ENCODE peak calls at places on chromosomes 11 and 22, in six cellular contexts. One of them, this sample, is unnamed.

GRCh38 chr22:30872282-30873041 is 96.1 kb downstream of the MORC2 start:
- DNase-seq in substantia nigra: peak
- DNase-seq in spleen: peak
- DNase-seq in Peyer's patch: no peak
- DNase-seq in CD8-positive, alpha-beta memory T cell: no peak
- DNase-seq in transverse colon: peak
- DNase-seq in this sample: no peak

GRCh38 chr11:118004543-118005223 is 18.5 kb downstream of the IL10RA start:
- DNase-seq in substantia nigra: no peak
- DNase-seq in spleen: no peak
- DNase-seq in Peyer's patch: no peak
- DNase-seq in CD8-positive, alpha-beta memory T cell: no peak
- DNase-seq in transverse colon: no peak
- DNase-seq in this sample: no peak

GRCh38 chr22:30308518-30309230 is 18.1 kb downstream of the TBC1D10A start:
- DNase-seq in substantia nigra: no peak
- DNase-seq in spleen: no peak
- DNase-seq in Peyer's patch: no peak
- DNase-seq in CD8-positive, alpha-beta memory T cell: no peak
- DNase-seq in transverse colon: peak
- DNase-seq in this sample: no peak

GRCh38 chr11:93662177-93662575 is 694 bp downstream of the CEP295 start:
- DNase-seq in substantia nigra: no peak
- DNase-seq in spleen: no peak
- DNase-seq in Peyer's patch: no peak
- DNase-seq in CD8-positive, alpha-beta memory T cell: no peak
- DNase-seq in transverse colon: no peak
- DNase-seq in this sample: no peak

GRCh38 chr22:23756891-23757290 is 2.7 kb upstream of the VPREB3 start:
- DNase-seq in substantia nigra: no peak
- DNase-seq in spleen: no peak
- DNase-seq in Peyer's patch: no peak
- DNase-seq in CD8-positive, alpha-beta memory T cell: no peak
- DNase-seq in transverse colon: no peak
- DNase-seq in this sample: no peak

GRCh38 chr11:45901646-45902045 is 5.4 kb downstream of the FREY1 start:
- DNase-seq in substantia nigra: peak
- DNase-seq in spleen: no peak
- DNase-seq in Peyer's patch: no peak
- DNase-seq in CD8-positive, alpha-beta memory T cell: no peak
- DNase-seq in transverse colon: no peak
- DNase-seq in this sample: no peak

GRCh38 chr11:120137611-120138521 is at the start of gene TRIM29:
- DNase-seq in substantia nigra: no peak
- DNase-seq in spleen: peak
- DNase-seq in Peyer's patch: peak
- DNase-seq in CD8-positive, alpha-beta memory T cell: no peak
- DNase-seq in transverse colon: peak
- DNase-seq in this sample: no peak

GRCh38 chr11:101254037-101254436 is 124.4 kb upstream of the PGR start:
- DNase-seq in substantia nigra: no peak
- DNase-seq in spleen: no peak
- DNase-seq in Peyer's patch: no peak
- DNase-seq in CD8-positive, alpha-beta memory T cell: no peak
- DNase-seq in transverse colon: no peak
- DNase-seq in this sample: no peak

GRCh38 chr11:6240691-6241285 is 1.9 kb downstream of the CNGA4 start:
- DNase-seq in substantia nigra: no peak
- DNase-seq in spleen: no peak
- DNase-seq in Peyer's patch: no peak
- DNase-seq in CD8-positive, alpha-beta memory T cell: no peak
- DNase-seq in transverse colon: no peak
- DNase-seq in this sample: no peak

GRCh38 chr11:95833378-95833777 is 43.1 kb downstream of the CEP57 start:
- DNase-seq in substantia nigra: no peak
- DNase-seq in spleen: no peak
- DNase-seq in Peyer's patch: no peak
- DNase-seq in CD8-positive, alpha-beta memory T cell: no peak
- DNase-seq in transverse colon: no peak
- DNase-seq in this sample: no peak

GRCh38 chr11:119533931-119534694 is 111.1 kb upstream of the THY1 start:
- DNase-seq in substantia nigra: peak
- DNase-seq in spleen: peak
- DNase-seq in Peyer's patch: peak
- DNase-seq in CD8-positive, alpha-beta memory T cell: no peak
- DNase-seq in transverse colon: peak
- DNase-seq in this sample: no peak

GRCh38 chr11:61730222-61730994 is 22.0 kb upstream of the MYRF start:
- DNase-seq in substantia nigra: no peak
- DNase-seq in spleen: no peak
- DNase-seq in Peyer's patch: no peak
- DNase-seq in CD8-positive, alpha-beta memory T cell: no peak
- DNase-seq in transverse colon: no peak
- DNase-seq in this sample: no peak

GRCh38 chr22:23984430-23984829 is 4.5 kb downstream of the GSTT2 start:
- DNase-seq in substantia nigra: peak
- DNase-seq in spleen: no peak
- DNase-seq in Peyer's patch: no peak
- DNase-seq in CD8-positive, alpha-beta memory T cell: peak
- DNase-seq in transverse colon: no peak
- DNase-seq in this sample: peak

GRCh38 chr11:109422755-109423113 is 744 bp downstream of the C11orf87 start:
- DNase-seq in substantia nigra: no peak
- DNase-seq in spleen: no peak
- DNase-seq in Peyer's patch: no peak
- DNase-seq in CD8-positive, alpha-beta memory T cell: no peak
- DNase-seq in transverse colon: no peak
- DNase-seq in this sample: no peak

GRCh38 chr11:94678236-94678635 is 89.9 kb upstream of the AMOTL1 start:
- DNase-seq in substantia nigra: no peak
- DNase-seq in spleen: no peak
- DNase-seq in Peyer's patch: no peak
- DNase-seq in CD8-positive, alpha-beta memory T cell: no peak
- DNase-seq in transverse colon: no peak
- DNase-seq in this sample: no peak

GRCh38 chr11:35145249-35145648 is 6.3 kb downstream of the CD44 start:
- DNase-seq in substantia nigra: no peak
- DNase-seq in spleen: no peak
- DNase-seq in Peyer's patch: no peak
- DNase-seq in CD8-positive, alpha-beta memory T cell: peak
- DNase-seq in transverse colon: peak
- DNase-seq in this sample: no peak

GRCh38 chr11:17988465-17988864 is 24.4 kb downstream of the SERGEF start:
- DNase-seq in substantia nigra: no peak
- DNase-seq in spleen: no peak
- DNase-seq in Peyer's patch: no peak
- DNase-seq in CD8-positive, alpha-beta memory T cell: no peak
- DNase-seq in transverse colon: no peak
- DNase-seq in this sample: no peak

GRCh38 chr11:107999759-108000455 is 8.8 kb upstream of the CUL5 start:
- DNase-seq in substantia nigra: no peak
- DNase-seq in spleen: no peak
- DNase-seq in Peyer's patch: no peak
- DNase-seq in CD8-positive, alpha-beta memory T cell: no peak
- DNase-seq in transverse colon: no peak
- DNase-seq in this sample: no peak

GRCh38 chr22:36052505-36052941 is 23.9 kb upstream of the RBFOX2 start:
- DNase-seq in substantia nigra: no peak
- DNase-seq in spleen: no peak
- DNase-seq in Peyer's patch: no peak
- DNase-seq in CD8-positive, alpha-beta memory T cell: no peak
- DNase-seq in transverse colon: no peak
- DNase-seq in this sample: no peak

GRCh38 chr22:48575567-48576332 is 1251.9 kb downstream of the BRD1 start:
- DNase-seq in substantia nigra: no peak
- DNase-seq in spleen: no peak
- DNase-seq in Peyer's patch: no peak
- DNase-seq in CD8-positive, alpha-beta memory T cell: no peak
- DNase-seq in transverse colon: no peak
- DNase-seq in this sample: no peak

GRCh38 chr22:36355362-36355761 is 32.4 kb downstream of the MYH9 start:
- DNase-seq in substantia nigra: no peak
- DNase-seq in spleen: no peak
- DNase-seq in Peyer's patch: no peak
- DNase-seq in CD8-positive, alpha-beta memory T cell: no peak
- DNase-seq in transverse colon: no peak
- DNase-seq in this sample: no peak

DNA sequence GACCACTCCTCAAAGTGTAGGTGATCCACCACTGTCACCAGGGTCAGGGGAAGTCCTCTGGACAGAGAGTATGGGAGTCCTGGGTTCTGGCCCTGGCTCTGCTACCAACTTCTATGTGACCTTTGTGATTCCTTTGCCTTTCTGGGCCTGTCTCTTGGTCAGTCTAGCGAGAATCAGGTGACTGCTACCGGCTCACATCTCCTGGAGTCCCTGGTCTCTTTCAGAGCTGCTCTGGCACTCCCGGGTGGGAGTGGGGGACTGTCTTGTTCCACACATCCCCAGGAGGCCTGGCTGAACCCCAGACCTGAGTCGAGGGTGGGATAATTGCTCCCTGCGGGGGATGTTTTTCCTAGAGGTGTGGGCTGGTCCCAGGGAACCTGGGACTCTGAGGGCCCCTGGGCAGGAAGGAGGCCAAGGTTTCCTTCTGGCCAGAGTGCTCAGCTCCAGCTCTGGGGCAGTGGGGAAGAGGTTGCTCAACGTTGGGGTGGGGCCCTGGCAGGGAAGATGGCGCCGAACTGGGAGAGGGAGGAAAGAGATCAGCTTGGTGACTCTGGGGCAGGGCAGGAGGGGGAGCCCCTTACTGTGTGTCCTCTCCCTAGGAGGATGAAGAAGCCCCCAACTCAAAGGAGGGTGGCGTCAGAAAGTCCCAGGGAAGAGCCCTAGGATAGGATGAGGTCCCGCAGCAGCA is 2.1 kb downstream of the SOX10 start:
- DNase-seq in substantia nigra: no peak
- DNase-seq in spleen: no peak
- DNase-seq in Peyer's patch: no peak
- DNase-seq in CD8-positive, alpha-beta memory T cell: no peak
- DNase-seq in transverse colon: no peak
- DNase-seq in this sample: no peak
- H3K27ac ChIP-seq in substantia nigra: peak
- H3K27ac ChIP-seq in spleen: no peak
- H3K27ac ChIP-seq in Peyer's patch: no peak
- H3K27ac ChIP-seq in CD8-positive, alpha-beta memory T cell: no peak
- H3K27ac ChIP-seq in transverse colon: peak
- H3K27ac ChIP-seq in this sample: peak

DNA sequence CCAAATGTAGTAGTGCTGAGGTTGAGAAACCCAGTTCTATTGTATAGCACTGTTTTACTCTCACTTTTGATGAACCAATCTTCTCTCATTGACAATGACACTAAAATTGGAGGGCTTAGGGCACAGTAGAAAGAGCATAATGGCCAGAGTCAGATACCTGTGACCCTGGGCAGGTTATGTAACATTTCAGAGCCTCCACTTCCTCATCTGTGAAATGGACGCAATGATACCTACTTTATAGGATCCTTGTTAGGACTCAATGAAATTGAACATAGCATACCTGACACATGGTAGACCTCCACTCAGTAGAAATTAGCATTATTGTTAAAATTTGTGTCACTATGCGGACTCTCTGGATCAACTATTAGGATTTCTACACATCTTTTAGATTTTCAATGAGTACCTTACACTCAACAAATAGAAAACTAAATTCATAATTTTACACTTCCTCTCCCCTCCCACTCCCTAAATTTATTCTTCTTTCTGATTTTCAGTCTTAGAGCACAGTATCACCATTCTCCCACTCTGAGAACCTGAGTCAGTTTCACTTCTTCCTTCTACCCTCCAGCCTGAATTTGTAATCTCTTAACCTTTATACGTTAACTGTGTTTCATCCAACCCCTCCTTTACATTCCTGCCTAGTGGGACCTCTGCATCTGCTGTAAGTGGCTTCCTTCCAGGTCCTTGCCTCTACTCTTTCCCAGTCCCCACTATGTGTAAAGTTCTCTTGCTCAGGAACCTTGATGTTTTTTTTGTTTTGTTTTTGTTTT is 78.3 kb downstream of the MICAL2 start:
- DNase-seq in substantia nigra: no peak
- DNase-seq in spleen: no peak
- DNase-seq in Peyer's patch: no peak
- DNase-seq in CD8-positive, alpha-beta memory T cell: no peak
- DNase-seq in transverse colon: no peak
- DNase-seq in this sample: no peak
- H3K27ac ChIP-seq in substantia nigra: no peak
- H3K27ac ChIP-seq in spleen: no peak
- H3K27ac ChIP-seq in Peyer's patch: no peak
- H3K27ac ChIP-seq in CD8-positive, alpha-beta memory T cell: no peak
- H3K27ac ChIP-seq in transverse colon: no peak
- H3K27ac ChIP-seq in this sample: no peak

DNA sequence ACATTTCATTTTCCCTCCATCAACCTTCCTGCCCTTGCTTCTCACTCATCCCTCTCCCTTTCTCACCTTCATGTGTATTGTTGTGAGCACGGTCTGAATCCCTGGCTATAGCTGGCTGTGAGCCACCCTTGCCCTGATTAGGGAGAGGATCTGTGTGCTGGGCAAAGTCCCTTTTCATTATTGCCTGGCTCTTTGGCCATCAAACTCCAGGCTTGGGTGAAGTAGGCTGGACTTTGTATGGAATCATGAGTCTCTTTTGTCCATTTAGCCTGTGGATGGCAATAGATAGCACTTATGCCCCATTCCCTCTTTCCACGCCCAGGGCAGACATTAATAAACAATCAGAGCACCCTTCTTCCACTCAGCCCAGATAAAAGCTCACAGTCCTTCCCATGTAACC is 6.7 kb downstream of the MYO18B start:
- DNase-seq in substantia nigra: no peak
- DNase-seq in spleen: no peak
- DNase-seq in Peyer's patch: no peak
- DNase-seq in CD8-positive, alpha-beta memory T cell: no peak
- DNase-seq in transverse colon: peak
- DNase-seq in this sample: no peak
- H3K27ac ChIP-seq in substantia nigra: no peak
- H3K27ac ChIP-seq in spleen: no peak
- H3K27ac ChIP-seq in Peyer's patch: no peak
- H3K27ac ChIP-seq in CD8-positive, alpha-beta memory T cell: no peak
- H3K27ac ChIP-seq in transverse colon: no peak
- H3K27ac ChIP-seq in this sample: no peak

DNA sequence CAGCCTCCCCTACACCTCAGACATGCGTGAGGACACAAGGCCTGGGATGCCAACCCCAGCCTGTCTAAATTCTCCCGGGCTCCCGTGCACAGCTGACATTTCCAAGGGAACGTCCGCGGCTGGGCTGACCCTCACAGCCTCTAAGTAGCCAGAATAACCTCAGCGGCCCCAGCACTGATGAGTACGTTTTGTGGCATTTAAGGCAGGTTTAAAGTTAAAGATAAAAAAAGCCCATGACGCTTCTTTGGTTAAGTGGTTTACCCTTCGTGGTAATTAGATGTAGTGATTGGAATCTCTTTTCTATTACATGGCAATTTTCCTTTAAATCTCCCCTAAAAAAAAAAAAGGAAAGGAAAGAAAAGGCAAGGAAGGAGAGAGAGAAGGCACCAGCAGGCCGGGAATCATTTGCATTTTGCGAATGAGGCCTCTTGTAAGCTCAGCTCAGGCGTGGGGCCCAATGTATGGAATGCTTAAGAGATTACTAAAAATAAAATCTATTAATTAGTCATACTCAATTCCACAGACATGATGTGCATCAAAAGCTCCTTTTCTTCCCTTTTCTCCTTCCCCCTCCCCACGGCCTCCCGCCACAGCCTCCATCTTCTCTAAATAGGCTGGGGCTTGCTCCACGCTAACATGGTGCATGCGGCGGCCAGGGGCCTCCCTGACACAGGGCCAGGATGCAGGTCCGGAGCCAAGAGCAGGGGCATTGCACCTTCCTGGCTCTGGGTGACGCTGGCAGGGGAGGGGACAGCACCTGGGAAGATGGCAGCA is 44.1 kb downstream of the MACROD1 start:
- DNase-seq in substantia nigra: no peak
- DNase-seq in spleen: no peak
- DNase-seq in Peyer's patch: no peak
- DNase-seq in CD8-positive, alpha-beta memory T cell: no peak
- DNase-seq in transverse colon: no peak
- DNase-seq in this sample: no peak
- H3K27ac ChIP-seq in substantia nigra: peak
- H3K27ac ChIP-seq in spleen: no peak
- H3K27ac ChIP-seq in Peyer's patch: no peak
- H3K27ac ChIP-seq in CD8-positive, alpha-beta memory T cell: no peak
- H3K27ac ChIP-seq in transverse colon: no peak
- H3K27ac ChIP-seq in this sample: no peak

This sample was measured in caudate nucleus.